ENCODE peak calls at places on chromosomes 12 and 14, in seven cellular contexts. T, B, H, R, P, N and F are unnamed samples.

GRCh38 chr12:91980345-91980744 is 165.3 kb downstream of the BTG1 start:
- DNase-seq in T (no peak), B (no peak), H (no peak), R (no peak), P (no peak), N (no peak), F (no peak)

GRCh38 chr14:56351861-56352260 is 227.7 kb upstream of the TMEM260 start:
- DNase-seq in T (no peak), B (no peak), H (no peak), R (no peak), P (peak), N (no peak), F (peak)

GRCh38 chr12:75020068-75020557 is 189.5 kb downstream of the KCNC2 start:
- DNase-seq in T (no peak), B (no peak), H (no peak), R (no peak), P (peak), N (no peak), F (no peak)

GRCh38 chr14:70000601-70001000 is 121.4 kb downstream of the SMOC1 start:
- DNase-seq in T (no peak), B (no peak), H (no peak), R (no peak), P (no peak), N (no peak), F (no peak)

GRCh38 chr14:80425686-80426085 is 214.4 kb upstream of the DIO2 start:
- DNase-seq in T (no peak), B (no peak), H (no peak), R (peak), P (peak), N (no peak), F (peak)

GRCh38 chr14:69972755-69973154 is 93.5 kb downstream of the SMOC1 start:
- DNase-seq in T (no peak), B (no peak), H (no peak), R (peak), P (no peak), N (no peak), F (no peak)

GRCh38 chr14:100018482-100018881 is 46.7 kb upstream of the EVL start:
- DNase-seq in T (no peak), B (no peak), H (no peak), R (peak), P (no peak), N (no peak), F (no peak)

GRCh38 chr12:74021937-74022336 is 515.7 kb upstream of the ATXN7L3B start:
- DNase-seq in T (no peak), B (peak), H (no peak), R (peak), P (peak), N (no peak), F (peak)

GRCh38 chr12:59803735-59804134 is 207.9 kb downstream of the SLC16A7 start:
- DNase-seq in T (no peak), B (no peak), H (no peak), R (no peak), P (peak), N (no peak), F (no peak)

DNA sequence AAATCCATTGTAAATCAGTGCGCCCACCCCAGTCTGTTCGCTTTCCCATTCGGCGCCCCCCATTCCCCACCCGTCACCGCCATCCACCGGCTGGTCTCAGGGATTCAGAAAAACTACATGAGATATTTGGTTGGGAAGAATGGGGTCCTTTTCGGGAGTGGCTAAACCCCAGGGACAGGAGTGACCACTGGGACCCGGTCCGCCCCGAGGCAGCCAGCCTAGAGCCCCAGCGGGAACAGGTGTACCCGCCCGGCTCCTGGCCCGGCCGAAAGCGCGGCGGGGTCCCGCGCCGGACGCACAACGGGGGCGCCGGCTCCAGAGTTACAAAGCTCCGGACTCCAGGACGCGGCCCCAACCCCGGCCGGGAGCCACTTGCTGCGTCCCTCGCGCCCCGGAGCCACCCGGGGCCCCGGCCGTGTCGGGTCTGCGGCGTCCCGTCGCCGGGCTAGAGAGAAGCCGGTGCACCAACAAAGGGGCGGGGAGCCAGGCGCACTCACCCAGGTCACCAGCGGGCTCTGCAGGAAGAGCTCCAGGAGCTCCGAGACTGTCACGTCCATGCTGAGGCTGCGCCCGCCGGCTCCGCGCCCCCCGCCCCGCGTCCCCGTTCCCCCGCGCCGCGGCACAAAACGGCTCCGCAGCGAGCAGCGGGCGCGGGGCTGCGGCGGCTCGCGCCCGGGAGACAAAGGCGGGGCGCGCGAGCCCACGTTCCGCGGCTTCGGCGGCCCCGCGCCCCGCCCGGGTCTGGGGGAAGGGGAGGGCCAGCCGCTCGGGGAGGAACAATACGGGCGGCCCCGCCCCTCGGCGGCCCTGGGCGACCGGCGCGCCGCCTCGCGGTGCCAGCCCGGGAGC is at the start of gene CCDC88C:
- DNase-seq in T (no peak), B (peak), H (peak), R (peak), P (no peak), N (peak), F (no peak)
- TF ChIP-seq CTCF in T (no peak), B (no peak), H (no peak), R (peak), P (peak), N (no peak), F (no peak)

GRCh38 chr14:89312937-89313336 is 104.1 kb downstream of the FOXN3 start:
- DNase-seq in T (no peak), B (no peak), H (no peak), R (peak), P (no peak), N (no peak), F (no peak)

GRCh38 chr14:89314274-89314673 is 102.8 kb downstream of the FOXN3 start:
- DNase-seq in T (no peak), B (no peak), H (no peak), R (no peak), P (no peak), N (no peak), F (no peak)

GRCh38 chr14:89317051-89317691 is 99.9 kb downstream of the FOXN3 start:
- DNase-seq in T (no peak), B (no peak), H (no peak), R (no peak), P (no peak), N (no peak), F (no peak)

GRCh38 chr14:89319687-89320086 is 97.3 kb downstream of the FOXN3 start:
- DNase-seq in T (no peak), B (no peak), H (no peak), R (no peak), P (no peak), N (no peak), F (no peak)

DNA sequence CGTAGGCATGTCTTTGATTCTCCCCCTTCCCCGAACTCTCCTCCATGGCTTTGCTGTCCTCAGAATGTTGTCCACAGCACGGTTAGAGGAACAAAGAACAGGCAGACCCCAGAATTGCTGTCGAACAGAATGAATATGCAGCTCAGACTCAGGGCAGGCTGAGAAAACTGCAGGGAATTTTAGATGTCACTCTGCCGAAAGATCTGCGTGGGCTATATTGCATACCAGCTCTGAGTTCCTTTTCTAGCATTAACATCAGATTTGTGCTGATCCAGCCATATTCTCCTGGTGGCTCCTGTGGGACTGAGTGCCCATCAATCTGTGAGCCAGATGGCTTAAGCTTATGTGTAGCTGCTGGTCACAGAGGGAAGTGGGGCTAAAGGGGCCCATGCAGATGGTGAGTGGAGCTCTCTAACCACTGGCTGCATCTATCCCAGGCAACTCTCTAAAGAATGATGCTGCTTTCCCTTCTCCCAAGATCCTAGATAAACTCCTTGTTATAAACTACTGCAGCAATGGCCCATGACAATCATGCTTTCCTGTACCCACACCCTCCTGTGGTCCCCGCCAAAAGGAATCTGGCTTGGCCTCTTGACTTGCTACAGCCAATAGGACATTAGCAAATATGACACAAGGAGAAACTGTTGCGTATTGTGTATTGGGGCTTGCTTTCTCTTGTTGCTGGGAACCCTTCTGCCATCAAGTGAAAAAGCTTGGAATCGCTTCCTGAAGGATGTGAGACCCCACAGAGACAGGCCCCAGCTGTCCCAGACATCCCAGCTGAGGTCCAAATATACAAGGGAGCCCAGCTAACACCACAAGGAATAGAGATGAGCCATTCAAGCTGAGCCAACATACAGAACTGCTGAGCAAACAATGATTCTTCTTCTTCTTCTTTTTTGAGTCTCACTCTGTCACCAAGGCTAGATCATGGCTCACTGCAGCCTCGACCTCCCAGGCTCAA is 101.3 kb downstream of the FOXN3 start:
- DNase-seq in T (no peak), B (no peak), H (no peak), R (no peak), P (no peak), N (no peak), F (no peak)
- H3K27ac ChIP-seq in T (no peak), B (no peak), H (no peak), R (no peak), P (no peak), N (no peak), F (no peak)

DNA sequence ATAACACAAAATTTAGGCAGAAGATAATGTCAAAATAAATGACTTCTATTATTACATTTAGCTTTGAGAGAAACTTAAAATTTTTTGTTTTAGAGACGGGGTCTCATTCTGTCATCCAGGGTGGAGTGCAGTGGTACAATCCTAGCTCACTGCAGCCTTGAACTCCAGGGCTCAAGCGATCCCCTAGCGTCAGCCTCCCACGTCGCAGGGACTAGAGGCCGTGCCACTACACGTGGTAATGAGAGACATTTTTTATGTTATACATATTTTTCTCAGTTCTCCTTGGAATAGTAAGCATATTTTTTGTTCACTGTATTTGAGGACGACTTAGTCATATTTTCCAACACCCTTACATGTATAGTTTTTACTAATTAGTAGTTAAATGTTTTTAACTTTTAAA is 21.5 kb upstream of the NUDT4 start:
- DNase-seq in T (no peak), B (no peak), H (no peak), R (no peak), P (no peak), N (no peak), F (no peak)
- TF ChIP-seq CTCF in T (no peak), B (no peak), H (no peak), R (no peak), P (no peak), N (no peak), F (no peak)

DNA sequence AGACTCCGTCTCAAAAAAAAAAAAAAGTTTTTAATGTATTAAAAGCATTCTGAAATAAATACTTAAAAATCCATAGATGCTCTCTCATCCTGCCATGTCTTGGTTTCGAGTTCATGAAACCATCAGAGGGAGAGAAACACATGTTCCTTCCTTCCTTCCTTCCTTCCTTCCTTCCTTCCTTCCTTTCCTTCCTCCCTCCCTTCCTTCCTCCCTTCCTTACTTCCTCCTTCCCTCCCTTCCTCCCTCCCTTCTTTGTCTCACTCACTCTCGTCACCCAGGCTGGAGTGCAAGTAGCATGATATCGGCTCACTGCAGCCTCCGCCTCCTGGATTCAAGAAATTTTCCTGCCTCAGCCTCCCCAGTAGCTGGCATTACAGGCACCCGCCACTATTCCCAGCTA is 60.4 kb upstream of the DUSP6 start:
- DNase-seq in T (no peak), B (no peak), H (no peak), R (no peak), P (no peak), N (no peak), F (no peak)
- H3K27ac ChIP-seq in T (no peak), B (no peak), H (no peak), R (no peak), P (no peak), N (no peak), F (no peak)

GRCh38 chr14:50055461-50056228 is 60.7 kb downstream of the VCPKMT start:
- DNase-seq in T (no peak), B (peak), H (no peak), R (no peak), P (no peak), N (no peak), F (no peak)
- TF ChIP-seq CTCF in T (no peak), B (no peak), H (no peak), R (no peak), P (peak), N (no peak), F (peak)

GRCh38 chr12:10404798-10405197 is 4.8 kb downstream of the KLRC4 start:
- DNase-seq in T (no peak), B (no peak), H (no peak), R (no peak), P (no peak), N (no peak), F (no peak)

GRCh38 chr12:10408842-10409241 is 715 bp downstream of the KLRC4 start:
- DNase-seq in T (no peak), B (no peak), H (no peak), R (no peak), P (no peak), N (no peak), F (no peak)

GRCh38 chr12:10406725-10407124 is 2.8 kb downstream of the KLRC4 start:
- DNase-seq in T (peak), B (no peak), H (no peak), R (no peak), P (no peak), N (no peak), F (no peak)

GRCh38 chr12:10405294-10405693 is 4.3 kb downstream of the KLRC4 start:
- DNase-seq in T (no peak), B (no peak), H (no peak), R (no peak), P (peak), N (no peak), F (no peak)

GRCh38 chr12:10409387-10409786 is at the start of gene KLRC4:
- DNase-seq in T (no peak), B (no peak), H (no peak), R (no peak), P (peak), N (no peak), F (peak)
- H3K27ac ChIP-seq in T (no peak), B (no peak), H (no peak), R (no peak), P (no peak), N (no peak), F (no peak)

GRCh38 chr14:90655829-90656228 is 160.4 kb downstream of the TTC7B start:
- DNase-seq in T (no peak), B (no peak), H (no peak), R (no peak), P (no peak), N (no peak), F (no peak)
- TF ChIP-seq CTCF in T (no peak), B (no peak), H (no peak), R (no peak), P (no peak), N (no peak), F (no peak)

GRCh38 chr12:29726321-29726692 is 57.4 kb downstream of the TMTC1 start:
- DNase-seq in T (no peak), B (no peak), H (no peak), R (no peak), P (no peak), N (no peak), F (no peak)
- H3K27ac ChIP-seq in T (peak), B (peak), H (peak), R (peak), P (no peak), N (no peak), F (peak)